ENCODE peak calls at places on chromosomes 16 and 17, in six cellular contexts. Z, L, P, N, S and O are unnamed samples.

GRCh38 chr17:74773871-74774286 is 2.3 kb downstream of the NAT9 start:
- DNase-seq in L (no peak), S (no peak), N (peak), P (no peak), Z (peak), O (peak)

GRCh38 chr16:82995927-82996441 is 369.2 kb downstream of the CDH13 start:
- DNase-seq in S (no peak), Z (peak), L (no peak), P (no peak), N (peak), O (peak)

GRCh38 chr17:74825003-74825627 is 34.6 kb downstream of the GRIN2C start:
- DNase-seq in L (no peak), S (no peak), N (no peak), P (no peak), Z (no peak), O (no peak)

GRCh38 chr17:38416840-38417209 is 11.4 kb upstream of the ARHGAP23 start:
- DNase-seq in N (no peak), Z (no peak), S (no peak), L (no peak), P (no peak), O (no peak)

GRCh38 chr16:50948268-50948667 is 202.8 kb downstream of the SALL1 start:
- DNase-seq in P (no peak), Z (no peak), S (no peak), N (no peak), L (no peak), O (no peak)

GRCh38 chr17:48995332-48995870 is 1.8 kb upstream of the IGF2BP1 start:
- DNase-seq in N (peak), Z (no peak), L (no peak), P (no peak), S (no peak), O (no peak)

GRCh38 chr16:75250809-75251279 is 580 bp downstream of the BCAR1 start:
- DNase-seq in P (no peak), N (peak), Z (no peak), S (no peak), L (no peak), O (no peak)

GRCh38 chr16:177981-178676 is 1.6 kb downstream of the HBA1 start:
- DNase-seq in L (no peak), Z (no peak), S (no peak), N (no peak), P (no peak), O (no peak)

GRCh38 chr16:518858-519257 is 8.7 kb upstream of the CAPN15 start:
- DNase-seq in P (no peak), L (no peak), Z (no peak), S (no peak), N (no peak), O (no peak)

GRCh38 chr17:31556969-31557620 is 165.6 kb downstream of the RAB11FIP4 start:
- DNase-seq in N (no peak), L (no peak), Z (no peak), S (no peak), P (no peak), O (no peak)

GRCh38 chr16:66568355-66568754 is 2.1 kb downstream of the CMTM1 start:
- DNase-seq in L (no peak), N (peak), S (no peak), Z (peak), P (no peak), O (no peak)

GRCh38 chr16:89744813-89745212 is 23.5 kb downstream of the ZNF276 start:
- DNase-seq in P (no peak), L (no peak), Z (no peak), S (no peak), N (no peak), O (no peak)

GRCh38 chr16:47019563-47019962 is 46.1 kb upstream of the DNAJA2 start:
- DNase-seq in L (no peak), Z (peak), N (peak), S (no peak), P (no peak), O (no peak)

GRCh38 chr17:56597495-56597990 is 4.0 kb downstream of the NOG start:
- DNase-seq in N (peak), Z (peak), P (no peak), S (no peak), L (no peak), O (no peak)

GRCh38 chr17:65193305-65194293 is 56.4 kb downstream of the RGS9 start:
- DNase-seq in P (no peak), S (no peak), L (no peak), N (peak), Z (peak), O (no peak)

GRCh38 chr16:31002810-31003209 is 7.6 kb downstream of the STX1B start:
- DNase-seq in Z (no peak), P (no peak), S (no peak), N (no peak), L (no peak), O (no peak)

GRCh38 chr17:45235071-45236001 is 13.7 kb downstream of the FMNL1 start:
- DNase-seq in L (peak), Z (peak), N (peak), P (peak), S (peak), O (peak)

GRCh38 chr17:49629447-49629846 is 48.5 kb downstream of the SPOP start:
- DNase-seq in L (no peak), N (no peak), Z (peak), S (no peak), P (no peak), O (no peak)

GRCh38 chr16:20383106-20384029 is 21.2 kb downstream of the PDILT start:
- DNase-seq in N (peak), P (peak), Z (peak), L (no peak), S (peak), O (peak)

GRCh38 chr16:31713945-31714898 is 159.4 kb upstream of the ZNF267 start:
- DNase-seq in L (no peak), S (no peak), N (no peak), P (peak), Z (no peak), O (no peak)

GRCh38 chr16:66278604-66279262 is 87.8 kb upstream of the CDH5 start:
- DNase-seq in N (no peak), P (no peak), S (no peak), L (no peak), Z (no peak), O (no peak)

GRCh38 chr17:21351366-21352065 is 24.6 kb upstream of the KCNJ12 start:
- DNase-seq in L (no peak), S (no peak), P (no peak), Z (no peak), N (no peak), O (no peak)

GRCh38 chr16:81708459-81709368 is 70.4 kb upstream of the PLCG2 start:
- DNase-seq in S (no peak), L (no peak), P (no peak), Z (no peak), N (no peak), O (no peak)